ENCODE peak calls at places on chromosome 20, in seven cellular contexts. F, J, S, N, I, Z and E are unnamed samples.

GRCh38 chr20:20668639-20669038 is 43.8 kb downstream of the RALGAPA2 start:
- DNase-seq in F (no peak), J (no peak), S (peak; percentile 69), N (no peak), I (no peak), Z (no peak), E (peak; percentile 65)

GRCh38 chr20:21360686-21361085 is 36.6 kb downstream of the NKX2-4 start:
- DNase-seq in F (no peak), J (no peak), S (no peak), N (peak; percentile 15), I (no peak), Z (no peak), E (no peak)

GRCh38 chr20:9301129-9302072 is 213.0 kb upstream of the LAMP5 start:
- DNase-seq in F (peak; percentile 4), J (peak; percentile 6), S (no peak), N (peak; percentile 50), I (peak; percentile 56), Z (no peak), E (no peak)

GRCh38 chr20:62818592-62819493 is 2.0 kb downstream of the COL9A3 start:
- DNase-seq in F (no peak), J (no peak), S (no peak), N (peak; percentile 24), I (peak; percentile 78), Z (no peak), E (no peak)

GRCh38 chr20:56865055-56865454 is 235.9 kb downstream of the TFAP2C start:
- DNase-seq in F (no peak), J (no peak), S (no peak), N (peak; percentile 55), I (no peak), Z (no peak), E (no peak)

GRCh38 chr20:49345538-49345937 is 67.7 kb upstream of the ZNFX1 start:
- DNase-seq in F (no peak), J (no peak), S (no peak), N (peak; percentile 93), I (no peak), Z (no peak), E (no peak)

GRCh38 chr20:13492001-13492480 is 146.7 kb downstream of the TASP1 start:
- DNase-seq in F (peak; percentile 85), J (no peak), S (no peak), N (peak; percentile 82), I (peak; percentile 13), Z (peak; percentile 89), E (no peak)

GRCh38 chr20:47328841-47329448 is 27.6 kb downstream of the ZMYND8 start:
- DNase-seq in F (no peak), J (no peak), S (no peak), N (no peak), I (no peak), Z (no peak), E (no peak)

GRCh38 chr20:36847009-36847709 is 28.8 kb upstream of the TLDC2 start:
- DNase-seq in F (peak; percentile 78), J (no peak), S (no peak), N (peak; percentile 98), I (peak; percentile 74), Z (no peak), E (no peak)

GRCh38 chr20:53582574-53583351 is 10.9 kb downstream of the ZNF217 start:
- DNase-seq in F (peak; percentile 39), J (no peak), S (peak; percentile 37), N (peak; percentile 98), I (peak; percentile 73), Z (no peak), E (no peak)

GRCh38 chr20:25622049-25622448 is 1.8 kb downstream of the NANP start:
- DNase-seq in F (no peak), J (no peak), S (no peak), N (no peak), I (no peak), Z (no peak), E (no peak)
- H2AFZ ChIP-seq in F (no peak overlapping the region), J (no peak overlapping the region), S (no peak overlapping the region), N (peak overlapping the region; percentile 90), I (peak overlapping the region; percentile 88), Z (no peak overlapping the region), E (no peak overlapping the region)

GRCh38 chr20:32325706-32326506 is 32.2 kb upstream of the ASXL1 start:
- DNase-seq in F (no peak), J (peak; percentile 51), S (no peak), N (peak; percentile 73), I (peak; percentile 74), Z (no peak), E (no peak)
- TF ChIP-seq EZH2phosphoT487 in F (no peak), J (no peak), S (no peak), N (no peak), I (no peak), Z (no peak), E (no peak)

DNA sequence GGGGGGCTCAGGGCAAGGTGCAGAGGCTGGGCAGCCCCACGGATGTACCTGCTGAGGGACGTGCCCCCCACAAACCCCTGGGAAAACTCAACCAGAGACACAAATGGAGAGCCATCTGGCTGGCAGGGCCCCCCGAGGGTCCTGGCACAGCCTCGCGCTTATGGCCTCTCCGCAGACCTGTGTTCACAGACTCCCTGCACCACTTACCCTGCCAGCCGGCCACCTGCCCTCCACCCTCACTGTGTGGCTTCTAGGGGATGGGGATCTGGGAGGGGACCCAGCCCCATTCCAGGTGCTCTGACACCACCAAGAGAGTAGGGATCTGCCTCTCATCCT is 3.4 kb upstream of the ZBTB46 start:
- DNase-seq in F (no peak), J (no peak), S (no peak), N (no peak), I (no peak), Z (no peak), E (no peak)
- H2AFZ ChIP-seq in F (no peak overlapping the region), J (no peak overlapping the region), S (no peak overlapping the region), N (peak overlapping the region; percentile 72), I (no peak overlapping the region), Z (no peak overlapping the region), E (no peak overlapping the region)

GRCh38 chr20:34542439-34542838 is 16.1 kb upstream of the MAP1LC3A start:
- DNase-seq in F (no peak), J (no peak), S (no peak), N (no peak), I (no peak), Z (no peak), E (no peak)

GRCh38 chr20:34541917-34542316 is 16.6 kb upstream of the MAP1LC3A start:
- DNase-seq in F (no peak), J (no peak), S (no peak), N (no peak), I (no peak), Z (no peak), E (no peak)

GRCh38 chr20:34541264-34541901 is 17.1 kb upstream of the MAP1LC3A start:
- DNase-seq in F (no peak), J (no peak), S (no peak), N (no peak), I (no peak), Z (no peak), E (no peak)

GRCh38 chr20:34539756-34540155 is 18.8 kb upstream of the MAP1LC3A start:
- DNase-seq in F (no peak), J (no peak), S (no peak), N (no peak), I (no peak), Z (no peak), E (no peak)

GRCh38 chr20:34540596-34541263 is 17.8 kb upstream of the MAP1LC3A start:
- DNase-seq in F (no peak), J (no peak), S (no peak), N (no peak), I (no peak), Z (no peak), E (no peak)
- TF ChIP-seq EZH2phosphoT487 in F (no peak), J (no peak), S (no peak), N (no peak), I (no peak), Z (no peak), E (no peak)